ENCODE peak calls at places on chromosomes 11 and 22, in nine cellular contexts. T is breast epithelium; B is ascending aorta; A is stimulated activated CD4-positive, alpha-beta T cell treated with anti-CD3 and anti-CD28 coated beads, Interleukin-4, amount 100 ng/mL, for 1 hour; G is upper lobe of right lung; I is NCI-H460; D is T47D; P is EL; U is NCI-H82. X is an unnamed sample.

GRCh38 chr22:29925402-29925801 is 42.4 kb downstream of the MTMR3 start:
- DNase-seq in B (no peak), I (no peak), A (no peak), T (no peak), U (no peak), G (no peak), P (no peak), D (no peak), X (no peak)

GRCh38 chr22:36117053-36117554 is 43.5 kb downstream of the APOL3 start:
- DNase-seq in U (no peak), G (no peak), I (no peak), D (no peak), T (no peak), P (no peak), A (no peak), B (no peak), X (no peak)

GRCh38 chr11:27600656-27601055 is 94.1 kb upstream of the LIN7C start:
- DNase-seq in G (no peak), B (no peak), P (no peak), T (no peak), A (no peak), I (no peak), U (peak; percentile 5), D (no peak), X (no peak)

GRCh38 chr22:27139935-27140493 is 482.6 kb downstream of the MIAT start:
- DNase-seq in A (no peak), U (no peak), G (no peak), I (peak; percentile 24), T (no peak), P (peak; percentile 93), D (no peak), B (peak; percentile 75), X (no peak)

GRCh38 chr11:1749020-1749758 is 1.2 kb downstream of the IFITM10 start:
- DNase-seq in B (peak; percentile 77), U (no peak), T (no peak), P (peak; percentile 22), I (no peak), G (peak; percentile 70), D (peak; percentile 49), A (no peak), X (peak; percentile 16)

GRCh38 chr11:46051102-46051501 is 70.2 kb downstream of the PHF21A start:
- DNase-seq in I (no peak), B (no peak), A (no peak), U (no peak), T (no peak), G (no peak), P (no peak), D (no peak), X (no peak)

GRCh38 chr11:65150513-65151271 is 16.4 kb upstream of the SYVN1 start:
- DNase-seq in I (peak; percentile 58), B (peak; percentile 96), T (peak; percentile 97), P (peak; percentile 92), U (peak; percentile 15), A (no peak), D (peak; percentile 28), G (peak; percentile 93), X (peak; percentile 31)

GRCh38 chr11:100574894-100575769 is 112.0 kb upstream of the ARHGAP42 start:
- DNase-seq in D (no peak), P (peak; percentile 31), I (peak; percentile 17), U (peak; percentile 54), A (no peak), B (no peak), G (no peak), T (no peak), X (no peak)

GRCh38 chr22:39481054-39481453 is 21.0 kb upstream of the MIEF1 start:
- DNase-seq in D (no peak), T (no peak), U (no peak), B (no peak), A (no peak), I (no peak), P (no peak), G (no peak), X (no peak)

GRCh38 chr11:24234822-24235508 is 261.9 kb upstream of the LUZP2 start:
- DNase-seq in U (peak; percentile 3), P (peak; percentile 69), A (no peak), B (no peak), T (no peak), G (peak; percentile 72), I (no peak), D (no peak), X (no peak)

GRCh38 chr11:97909544-97910394 is 1111.0 kb upstream of the CNTN5 start:
- DNase-seq in G (no peak), T (no peak), B (no peak), A (no peak), P (peak; percentile 17), U (no peak), I (no peak), D (no peak), X (no peak)

X was measured in NCI-H2227 treated with DMSO at 0.1 percent for 48 hours.